ENCODE peak calls at places on chromosomes 13 and 19, in ten cellular contexts. S is stomach, W is suprapubic skin, N is left lung, V is astrocyte, J is fibroblast of lung, Q is hepatocyte, C is heart right ventricle, X is cardiac muscle cell, K is ascending aorta. Y is an unnamed sample. For H3K9me3, the result is how much of the 10 kb centered on the place peaks cover.

GRCh38 chr13:112994084-112994780 is 25.2 kb downstream of the MCF2L start:
- DNase-seq in J (no peak), V (no peak), W (no peak), C (no peak), K (no peak), Q (no peak), S (no peak), N (no peak), X (no peak), Y (no peak)

GRCh38 chr13:34772206-34772605 is 169.9 kb upstream of the NBEA start:
- DNase-seq in S (no peak), J (no peak), C (no peak), W (no peak), N (no peak), K (no peak), V (no peak), Q (no peak), X (no peak), Y (no peak)

GRCh38 chr19:45293682-45294081 is 29.0 kb downstream of the CKM start:
- DNase-seq in W (no peak), N (no peak), Q (no peak), J (no peak), S (no peak), C (no peak), K (no peak), V (no peak), X (no peak), Y (no peak)

GRCh38 chr13:43492281-43492680 is 294.5 kb downstream of the ENOX1 start:
- DNase-seq in J (no peak), Q (no peak), N (no peak), X (no peak), W (no peak), S (no peak), K (no peak), V (no peak), C (no peak), Y (no peak)

GRCh38 chr13:47081850-47082249 is 185.0 kb upstream of the HTR2A start:
- DNase-seq in V (no peak), J (no peak), C (no peak), Q (no peak), K (no peak), X (no peak), W (no peak), N (no peak), S (no peak), Y (no peak)

GRCh38 chr13:97353927-97354326 is 80.0 kb upstream of the RAP2A start:
- DNase-seq in S (no peak), X (no peak), V (peak), K (no peak), C (no peak), Q (no peak), J (no peak), W (no peak), N (no peak), Y (no peak)

GRCh38 chr19:47402504-47402903 is 16.8 kb downstream of the MEIS3 start:
- DNase-seq in J (no peak), S (no peak), C (no peak), N (no peak), W (no peak), K (no peak), X (no peak), V (no peak), Q (no peak), Y (no peak)

GRCh38 chr19:2610637-2611482 is 91.6 kb downstream of the GNG7 start:
- DNase-seq in Q (peak), N (peak), X (peak), V (peak), K (peak), W (peak), J (peak), C (peak), S (peak), Y (no peak)

GRCh38 chr13:60990032-60990733 is 425.5 kb downstream of the PCDH20 start:
- DNase-seq in X (no peak), S (peak), K (no peak), Q (no peak), W (no peak), J (no peak), V (no peak), C (no peak), N (no peak), Y (no peak)

GRCh38 chr19:52600639-52601024 is 30.5 kb downstream of the ZNF701 start:
- DNase-seq in X (no peak), N (peak), W (peak), V (no peak), C (no peak), S (peak), Q (peak), K (no peak), J (no peak), Y (no peak)

GRCh38 chr19:52070496-52070895 is 21.9 kb upstream of the ZNF432 start:
- DNase-seq in K (no peak), N (no peak), S (no peak), X (peak), W (no peak), C (no peak), V (peak), J (peak), Q (no peak), Y (no peak)

GRCh38 chr19:14248578-14249011 is 42.6 kb upstream of the ADGRL1 start:
- DNase-seq in X (peak), J (peak), S (no peak), N (peak), Q (peak), C (peak), V (peak), K (peak), W (no peak), Y (no peak)

GRCh38 chr19:44847144-44848035 is 1.3 kb downstream of the NECTIN2 start:
- DNase-seq in V (peak), K (peak), Q (peak), J (peak), X (peak), W (peak), S (peak), N (peak), C (peak), Y (no peak)

GRCh38 chr13:41509996-41510395 is 52.6 kb downstream of the RGCC start:
- DNase-seq in C (no peak), Q (no peak), J (no peak), V (no peak), S (no peak), W (no peak), N (no peak), X (no peak), K (no peak), Y (no peak)

GRCh38 chr13:114115191-114115671 is 17.2 kb downstream of the RASA3 start:
- DNase-seq in C (peak), X (peak), V (peak), W (peak), J (peak), Q (peak), K (peak), S (peak), N (peak), Y (no peak)

GRCh38 chr13:72174549-72174948 is 307.5 kb upstream of the DACH1 start:
- DNase-seq in J (peak), X (no peak), W (no peak), S (no peak), C (no peak), Q (peak), V (no peak), N (no peak), K (no peak), Y (no peak)

GRCh38 chr13:101706651-101707050 is 254.2 kb downstream of the ITGBL1 start:
- DNase-seq in K (no peak), C (no peak), J (peak), N (peak), X (peak), V (peak), S (no peak), W (no peak), Q (peak), Y (no peak)

GRCh38 chr19:6087074-6087506 is 23.2 kb downstream of the RFX2 start:
- DNase-seq in X (no peak), C (no peak), S (no peak), Q (peak), V (no peak), N (no peak), J (no peak), W (no peak), K (no peak), Y (no peak)

GRCh38 chr19:5742051-5742450 is 21.6 kb downstream of the CATSPERD start:
- DNase-seq in W (no peak), C (no peak), Q (no peak), V (no peak), J (no peak), X (no peak), N (no peak), K (no peak), S (no peak), Y (no peak)

GRCh38 chr19:29546583-29547190 is 20.9 kb downstream of the VSTM2B start:
- DNase-seq in W (peak), N (peak), K (no peak), S (no peak), V (no peak), J (no peak), C (no peak), X (no peak), Q (peak), Y (no peak)

GRCh38 chr19:4297901-4298771 is 4.1 kb downstream of the TMIGD2 start:
- DNase-seq in V (peak), C (no peak), S (no peak), W (no peak), J (no peak), N (no peak), Q (no peak), K (no peak), X (no peak), Y (no peak)

DNA sequence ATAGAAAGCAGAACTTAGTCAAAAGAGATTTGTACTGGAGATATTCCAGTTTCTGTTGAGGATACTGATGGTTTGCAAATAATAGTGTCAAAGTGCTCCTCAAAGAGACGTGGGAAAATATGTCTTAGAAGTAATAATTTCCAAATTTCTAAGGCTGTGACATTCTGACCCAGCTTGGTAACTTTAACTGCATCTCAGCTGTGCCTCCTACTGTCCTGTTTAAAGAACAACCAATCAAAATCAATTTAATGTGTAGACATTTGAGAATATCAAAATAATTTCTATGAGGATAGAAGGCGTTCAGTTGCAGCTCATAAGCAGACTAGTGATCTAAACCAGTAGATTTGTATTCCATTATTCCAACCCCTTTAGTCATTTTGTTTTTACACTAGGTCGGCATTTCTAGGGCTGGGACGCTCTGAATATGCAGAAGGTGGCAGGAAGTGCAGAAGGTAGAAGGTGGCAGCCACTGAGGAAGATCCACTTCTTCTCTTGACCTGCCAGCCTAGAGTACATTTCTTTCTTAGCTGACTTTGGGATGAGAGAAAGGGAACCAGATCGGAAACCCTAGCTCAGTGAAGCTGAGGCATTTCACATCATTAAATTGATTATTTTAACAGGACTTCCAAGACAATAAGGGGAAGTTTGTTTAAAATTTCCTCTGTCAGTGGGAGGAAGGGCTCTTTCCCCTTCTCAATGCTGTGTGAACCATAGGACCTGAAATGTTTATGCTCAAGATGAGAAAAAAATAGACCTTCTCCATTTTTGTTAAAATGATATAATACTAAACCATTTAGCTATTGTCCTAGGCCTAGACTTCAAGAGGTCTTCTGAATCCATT is 67.5 kb downstream of the COL4A1 start:
- DNase-seq in C (no peak), V (no peak), K (peak), W (no peak), X (no peak), N (no peak), S (no peak), Q (no peak), J (no peak), Y (no peak)
- TF ChIP-seq CTCF in C (no peak), V (no peak), K (no peak), W (no peak), X (no peak), N (no peak), S (no peak), Q (no peak), J (no peak), Y (no peak)

GRCh38 chr13:19075418-19075817 is 106.2 kb downstream of the TUBA3C start:
- DNase-seq in S (no peak), J (no peak), N (no peak), X (no peak), K (no peak), C (no peak), Q (no peak), V (no peak), W (no peak), Y (no peak)
- H3K9me3 ChIP-seq in S (under half), J (under half), N (under half), X (under half), K (under half), C (under half), Q (under half), V (under half), W (under half), Y (under half)

GRCh38 chr19:12872941-12873890 is 8.0 kb downstream of the DNASE2 start:
- DNase-seq in J (peak), Q (peak), K (no peak), W (no peak), N (no peak), C (peak), X (peak), V (no peak), S (peak), Y (no peak)
- TF ChIP-seq CTCF in J (no peak), Q (no peak), K (no peak), W (no peak), N (no peak), C (no peak), X (peak), V (no peak), S (no peak), Y (no peak)

GRCh38 chr19:9407827-9408226 is 27.5 kb downstream of the ZNF266 start:
- DNase-seq in S (no peak), V (no peak), X (no peak), J (no peak), K (no peak), W (no peak), C (no peak), N (no peak), Q (no peak), Y (no peak)
- H3K9me3 ChIP-seq in S (half or more), V (under half), X (under half), J (under half), K (under half), W (half or more), C (half or more), N (under half), Q (under half), Y (half or more)

Y was measured in esophagus squamous epithelium.